ENCODE peak calls at places on chromosomes 4 and X, in six cellular contexts. X is SK-N-SH, K is GM23248, H is neural progenitor cell, U is HCT116, E is MM.1S. V is an unnamed sample. For H4K20me1, the result is how much of the 10 kb centered on the place peaks cover.

GRCh38 chr4:76212301-76212700 is 1.3 kb downstream of the SCARB2 start:
- DNase-seq in X (no peak), K (peak), H (no peak), U (no peak), E (no peak), V (no peak)

GRCh38 chrX:153460826-153461225 is 9.6 kb downstream of the HAUS7 start:
- DNase-seq in X (peak), K (peak), H (peak), U (no peak), E (peak), V (peak)

GRCh38 chrX:10217218-10217617 is 60.4 kb downstream of the CLCN4 start:
- DNase-seq in X (no peak), K (no peak), H (peak), U (no peak), E (no peak), V (peak)

GRCh38 chrX:13752646-13753045 is 18.1 kb downstream of the OFD1 start:
- DNase-seq in X (no peak), K (no peak), H (no peak), U (no peak), E (peak), V (no peak)

GRCh38 chr4:5887361-5888221 is 5.3 kb downstream of the CRMP1 start:
- DNase-seq in X (peak), K (no peak), H (peak), U (no peak), E (no peak), V (no peak)

GRCh38 chr4:37767546-37767945 is 58.9 kb upstream of the PGM2 start:
- DNase-seq in X (no peak), K (peak), H (no peak), U (no peak), E (no peak), V (no peak)

GRCh38 chrX:123731987-123732678 is 719 bp downstream of the THOC2 start:
- DNase-seq in X (peak), K (peak), H (peak), U (no peak), E (no peak), V (peak)

GRCh38 chr4:60463846-60464502 is 736.2 kb upstream of the ADGRL3 start:
- DNase-seq in X (no peak), K (peak), H (peak), U (no peak), E (peak), V (peak)

GRCh38 chrX:44143061-44143602 is 169.9 kb upstream of the NDP start:
- DNase-seq in X (no peak), K (no peak), H (no peak), U (no peak), E (no peak), V (peak)

GRCh38 chrX:133985164-133986007 is at the start of gene GPC3:
- DNase-seq in X (peak), K (no peak), H (peak), U (no peak), E (no peak), V (no peak)

GRCh38 chr4:141705048-141705746 is 68.8 kb downstream of the IL15 start:
- DNase-seq in X (no peak), K (no peak), H (no peak), U (no peak), E (no peak), V (no peak)

GRCh38 chr4:165612936-165613335 is 234.1 kb downstream of the CPE start:
- DNase-seq in X (no peak), K (no peak), H (no peak), U (no peak), E (peak), V (no peak)

GRCh38 chrX:33339219-33339618 is 127.9 kb upstream of the DMD start:
- DNase-seq in X (no peak), K (no peak), H (peak), U (no peak), E (no peak), V (peak)

GRCh38 chrX:65883556-65883955 is 156.3 kb downstream of the VSIG4 start:
- DNase-seq in X (no peak), K (no peak), H (no peak), U (no peak), E (no peak), V (no peak)

GRCh38 chr4:98284640-98285046 is 23.5 kb downstream of the RAP1GDS1 start:
- DNase-seq in X (no peak), K (peak), H (peak), U (peak), E (no peak), V (peak)

GRCh38 chr4:3314706-3315260 is 22.0 kb downstream of the RGS12 start:
- DNase-seq in X (no peak), K (no peak), H (no peak), U (no peak), E (no peak), V (no peak)

GRCh38 chr4:55568905-55569504 is 22.3 kb upstream of the CLOCK start:
- DNase-seq in X (no peak), K (no peak), H (no peak), U (no peak), E (no peak), V (peak)

GRCh38 chr4:155592568-155593343 is 73.9 kb upstream of the GUCY1A1 start:
- DNase-seq in X (peak), K (peak), H (no peak), U (no peak), E (no peak), V (no peak)

GRCh38 chr4:31052519-31052918 is 332.4 kb downstream of the PCDH7 start:
- DNase-seq in X (no peak), K (no peak), H (no peak), U (no peak), E (no peak), V (no peak)

GRCh38 chr4:156795727-156796126 is 175.9 kb downstream of the PDGFC start:
- DNase-seq in X (no peak), K (no peak), H (no peak), U (no peak), E (no peak), V (no peak)

DNA sequence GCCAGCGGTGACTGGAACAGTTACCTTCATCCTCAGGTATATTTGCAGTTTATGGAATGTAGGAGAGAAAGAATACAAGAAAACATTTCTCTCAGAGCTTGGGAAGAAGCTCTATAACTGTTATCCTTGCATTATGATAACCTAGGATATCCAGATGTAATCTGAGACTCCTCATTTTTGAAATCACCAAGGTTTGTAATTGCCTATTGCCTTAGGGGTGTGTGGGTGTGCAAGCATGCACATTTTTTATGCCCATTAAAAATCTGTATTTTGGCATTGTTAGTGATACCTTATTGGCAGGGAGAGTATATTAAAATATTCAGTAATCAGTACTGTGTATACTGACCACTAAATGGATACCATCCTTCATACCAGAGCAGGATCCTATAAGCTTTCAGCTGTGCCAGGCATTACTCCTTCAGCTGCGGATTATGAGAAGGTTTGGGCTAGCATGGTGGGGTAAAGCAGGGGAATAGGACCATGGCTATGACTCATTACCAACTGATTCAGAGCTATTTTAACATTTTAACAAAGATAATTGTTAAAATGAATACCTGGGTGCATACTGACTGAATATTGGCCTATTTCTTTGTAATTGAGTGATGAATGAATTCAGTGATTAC is 8.4 kb downstream of the SEC24B start:
- DNase-seq in X (no peak), K (peak), H (no peak), U (no peak), E (no peak), V (peak)
- TF ChIP-seq EZH2phosphoT487 in X (no peak), K (no peak), H (no peak), U (no peak), E (no peak), V (no peak)

GRCh38 chr4:725368-726234 is 20.0 kb downstream of the PCGF3 start:
- DNase-seq in X (no peak), K (no peak), H (no peak), U (no peak), E (no peak), V (no peak)

GRCh38 chr4:726816-727215 is 21.2 kb downstream of the PCGF3 start:
- DNase-seq in X (no peak), K (no peak), H (no peak), U (no peak), E (no peak), V (no peak)

GRCh38 chr4:724131-724530 is 18.5 kb downstream of the PCGF3 start:
- DNase-seq in X (no peak), K (no peak), H (no peak), U (no peak), E (no peak), V (no peak)

GRCh38 chr4:727576-727975 is 21.9 kb downstream of the PCGF3 start:
- DNase-seq in X (no peak), K (no peak), H (no peak), U (no peak), E (no peak), V (no peak)

DNA sequence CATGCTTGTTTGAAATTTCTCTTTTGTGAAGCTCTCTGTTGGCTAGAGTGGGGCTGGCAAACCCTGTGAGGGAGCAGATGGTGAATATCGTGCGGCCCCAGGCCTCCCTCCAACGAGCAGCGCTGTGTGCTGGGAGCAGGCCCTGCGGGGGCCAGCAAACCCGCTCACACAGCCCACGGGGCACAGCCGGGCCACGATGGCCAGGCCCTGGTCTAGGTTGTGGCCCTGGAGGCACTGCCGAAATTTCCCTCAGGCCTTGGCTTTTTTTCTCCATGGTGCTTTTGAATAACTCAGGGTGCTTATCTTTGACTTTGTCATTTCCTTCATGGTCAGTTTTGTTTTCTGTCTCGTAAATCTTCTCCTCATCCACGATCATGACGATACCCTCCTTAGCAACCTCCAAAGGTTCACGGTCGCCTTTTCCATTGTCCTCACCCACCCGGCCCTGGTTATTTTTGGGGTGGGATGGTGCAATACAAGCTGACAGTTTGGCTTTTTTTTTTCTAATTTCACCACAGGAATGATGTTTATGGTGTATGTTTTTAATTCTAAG is 20.7 kb downstream of the PCGF3 start:
- DNase-seq in X (no peak), K (peak), H (no peak), U (no peak), E (no peak), V (no peak)
- H4K20me1 ChIP-seq in X (half or more), K (under half), H (half or more), U (under half), E (under half), V (under half)

GRCh38 chr4:87052615-87053014 is 117.8 kb downstream of the AFF1 start:
- DNase-seq in X (no peak), K (no peak), H (no peak), U (no peak), E (no peak), V (no peak)
- H3K9ac ChIP-seq in X (no peak), K (no peak), H (no peak), U (no peak), E (no peak), V (no peak)

GRCh38 chr4:80309301-80310004 is 26.1 kb upstream of the CFAP299 start:
- DNase-seq in X (no peak), K (peak), H (no peak), U (no peak), E (no peak), V (peak)

GRCh38 chr4:80311130-80311529 is 24.4 kb upstream of the CFAP299 start:
- DNase-seq in X (no peak), K (no peak), H (no peak), U (no peak), E (no peak), V (no peak)

GRCh38 chr4:80313627-80314026 is 21.9 kb upstream of the CFAP299 start:
- DNase-seq in X (no peak), K (no peak), H (no peak), U (no peak), E (no peak), V (no peak)

GRCh38 chr4:80308466-80308822 is 27.1 kb upstream of the CFAP299 start:
- DNase-seq in X (no peak), K (peak), H (no peak), U (no peak), E (no peak), V (no peak)

DNA sequence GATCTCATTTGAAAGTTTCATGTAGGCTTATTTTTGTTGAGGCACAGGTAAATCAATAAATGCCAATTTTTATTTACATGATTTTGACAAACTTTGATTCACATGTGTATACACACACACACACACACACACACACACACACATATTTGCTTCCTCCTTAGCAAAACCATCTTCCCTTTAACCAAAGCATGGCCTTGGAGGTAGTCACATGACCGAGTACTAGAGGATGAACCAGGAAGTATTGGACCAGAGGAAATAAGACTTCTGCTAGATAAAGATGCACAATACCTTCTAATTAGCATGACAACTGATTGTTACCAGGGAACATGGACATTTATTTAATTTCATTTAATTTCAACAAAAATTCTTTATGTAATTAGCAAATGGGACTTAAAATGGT is 23.4 kb upstream of the CFAP299 start:
- DNase-seq in X (no peak), K (no peak), H (no peak), U (no peak), E (no peak), V (no peak)
- TF ChIP-seq EZH2phosphoT487 in X (no peak), K (no peak), H (no peak), U (no peak), E (no peak), V (no peak)